ENCODE peak calls at places on chromosomes 16 and 17, in nine cellular contexts. S is lung; C is ovary; P is GM23338; E is upper lobe of left lung; L is ascending aorta; Z is PC-3; N is IMR-90; O is CD8-positive, alpha-beta T cell. F is an unnamed sample. For H3K4me1, the result is how much of the 10 kb centered on the place peaks cover.

GRCh38 chr16:88700636-88701482 is 5.3 kb downstream of the RNF166 start:
- DNase-seq in S (peak), C (peak), P (no peak), E (peak), L (peak), Z (peak), N (peak), O (peak), F (peak)

GRCh38 chr17:66904760-66905637 is 59.5 kb upstream of the CACNG4 start:
- DNase-seq in S (peak), C (peak), P (no peak), E (peak), L (no peak), Z (peak), N (peak), O (no peak), F (no peak)

GRCh38 chr17:39096435-39097158 is 54.8 kb downstream of the PLXDC1 start:
- DNase-seq in S (no peak), C (peak), P (no peak), E (no peak), L (no peak), Z (no peak), N (no peak), O (peak), F (no peak)

GRCh38 chr17:73792994-73793393 is 148.7 kb upstream of the SDK2 start:
- DNase-seq in S (no peak), C (no peak), P (no peak), E (no peak), L (no peak), Z (no peak), N (no peak), O (no peak), F (no peak)

GRCh38 chr17:70658324-70658723 is 489.0 kb downstream of the KCNJ2 start:
- DNase-seq in S (no peak), C (no peak), P (no peak), E (no peak), L (no peak), Z (no peak), N (no peak), O (no peak), F (no peak)

GRCh38 chr17:65537845-65538678 is 23.4 kb downstream of the AXIN2 start:
- DNase-seq in S (no peak), C (no peak), P (no peak), E (peak), L (no peak), Z (no peak), N (no peak), O (no peak), F (no peak)

GRCh38 chr17:3796822-3797170 is 4.2 kb downstream of the ITGAE start:
- DNase-seq in S (no peak), C (no peak), P (no peak), E (no peak), L (no peak), Z (no peak), N (no peak), O (peak), F (peak)

GRCh38 chr17:17305282-17305801 is 2.2 kb downstream of the NT5M start:
- DNase-seq in S (no peak), C (no peak), P (no peak), E (no peak), L (no peak), Z (no peak), N (no peak), O (peak), F (no peak)

GRCh38 chr17:34146440-34147043 is 108.5 kb upstream of the CCL2 start:
- DNase-seq in S (peak), C (no peak), P (peak), E (no peak), L (no peak), Z (peak), N (no peak), O (peak), F (no peak)

GRCh38 chr16:9441021-9441420 is 349.6 kb downstream of the HAPSTR1 start:
- DNase-seq in S (no peak), C (no peak), P (peak), E (no peak), L (no peak), Z (no peak), N (no peak), O (no peak), F (no peak)

GRCh38 chr16:24508614-24509013 is 30.8 kb upstream of the RBBP6 start:
- DNase-seq in S (no peak), C (no peak), P (no peak), E (no peak), L (peak), Z (no peak), N (peak), O (no peak), F (no peak)

GRCh38 chr16:1794908-1795666 is 1.6 kb upstream of the IGFALS start:
- DNase-seq in S (no peak), C (no peak), P (no peak), E (peak), L (no peak), Z (no peak), N (no peak), O (no peak), F (no peak)

GRCh38 chr16:50422926-50423325 is 54.1 kb upstream of the BRD7 start:
- DNase-seq in S (peak), C (no peak), P (no peak), E (no peak), L (no peak), Z (no peak), N (no peak), O (no peak), F (no peak)

GRCh38 chr17:28623696-28624095 is 9.7 kb upstream of the RSKR start:
- DNase-seq in S (no peak), C (no peak), P (no peak), E (no peak), L (no peak), Z (no peak), N (no peak), O (no peak), F (no peak)

GRCh38 chr17:34252138-34252889 is 2.8 kb upstream of the CCL2 start:
- DNase-seq in S (peak), C (peak), P (peak), E (no peak), L (peak), Z (no peak), N (peak), O (no peak), F (peak)

GRCh38 chr17:2107506-2107905 is 52.6 kb downstream of the HIC1 start:
- DNase-seq in S (no peak), C (no peak), P (no peak), E (no peak), L (no peak), Z (no peak), N (no peak), O (no peak), F (no peak)

GRCh38 chr16:26709175-26709574 is 357.6 kb upstream of the C16orf82 start:
- DNase-seq in S (no peak), C (no peak), P (peak), E (no peak), L (no peak), Z (no peak), N (no peak), O (no peak), F (no peak)

GRCh38 chr17:79707931-79708891 is 22.5 kb upstream of the ENPP7 start:
- DNase-seq in S (no peak), C (peak), P (peak), E (peak), L (no peak), Z (peak), N (peak), O (peak), F (no peak)

GRCh38 chr17:2235792-2236365 is 67.7 kb downstream of the SMG6 start:
- DNase-seq in S (no peak), C (no peak), P (no peak), E (no peak), L (no peak), Z (no peak), N (no peak), O (no peak), F (no peak)

GRCh38 chr17:7589204-7589868 is 558 bp downstream of the SOX15 start:
- DNase-seq in S (peak), C (peak), P (peak), E (peak), L (peak), Z (peak), N (peak), O (peak), F (peak)

GRCh38 chr16:46763147-46763546 is 15.0 kb upstream of the MYLK3 start:
- DNase-seq in S (no peak), C (no peak), P (no peak), E (no peak), L (no peak), Z (no peak), N (no peak), O (no peak), F (no peak)

GRCh38 chr17:79008666-79009387 is 737 bp downstream of the CANT1 start:
- DNase-seq in S (no peak), C (no peak), P (no peak), E (no peak), L (no peak), Z (no peak), N (no peak), O (no peak), F (peak)

GRCh38 chr16:70391881-70392481 is 45.3 kb downstream of the DDX19A start:
- DNase-seq in S (no peak), C (peak), P (no peak), E (no peak), L (no peak), Z (peak), N (peak), O (no peak), F (peak)

GRCh38 chr16:8634991-8635736 is 13.7 kb downstream of the METTL22 start:
- DNase-seq in S (no peak), C (no peak), P (peak), E (peak), L (no peak), Z (peak), N (peak), O (no peak), F (peak)

GRCh38 chr16:50562657-50563056 is 14.5 kb downstream of the NKD1 start:
- DNase-seq in S (no peak), C (no peak), P (no peak), E (no peak), L (no peak), Z (no peak), N (no peak), O (no peak), F (no peak)

GRCh38 chr17:55795098-55795497 is 44.2 kb downstream of the PCTP start:
- DNase-seq in S (no peak), C (no peak), P (no peak), E (no peak), L (no peak), Z (peak), N (no peak), O (no peak), F (no peak)

GRCh38 chr16:23979426-23979825 is 143.6 kb downstream of the PRKCB start:
- DNase-seq in S (no peak), C (no peak), P (no peak), E (no peak), L (no peak), Z (no peak), N (no peak), O (no peak), F (no peak)

GRCh38 chr17:45135192-45135977 is at the start of gene ACBD4:
- DNase-seq in S (peak), C (peak), P (peak), E (peak), L (peak), Z (peak), N (peak), O (peak), F (peak)

GRCh38 chr17:45137561-45138305 is 2.2 kb downstream of the ACBD4 start:
- DNase-seq in S (no peak), C (no peak), P (no peak), E (no peak), L (no peak), Z (no peak), N (no peak), O (no peak), F (no peak)

GRCh38 chr17:45138911-45139532 is 3.5 kb downstream of the ACBD4 start:
- DNase-seq in S (no peak), C (no peak), P (no peak), E (no peak), L (no peak), Z (no peak), N (no peak), O (no peak), F (no peak)

GRCh38 chr17:45135978-45136791 is 698 bp downstream of the ACBD4 start:
- DNase-seq in S (no peak), C (peak), P (no peak), E (no peak), L (no peak), Z (no peak), N (no peak), O (no peak), F (no peak)

GRCh38 chr17:45136846-45137560 is 1.5 kb downstream of the ACBD4 start:
- DNase-seq in S (no peak), C (peak), P (no peak), E (no peak), L (no peak), Z (no peak), N (no peak), O (no peak), F (no peak)
- TF ChIP-seq CTCF in S (no peak), C (no peak), P (no peak), E (no peak), L (no peak), Z (no peak), N (no peak), O (no peak), F (no peak)

DNA sequence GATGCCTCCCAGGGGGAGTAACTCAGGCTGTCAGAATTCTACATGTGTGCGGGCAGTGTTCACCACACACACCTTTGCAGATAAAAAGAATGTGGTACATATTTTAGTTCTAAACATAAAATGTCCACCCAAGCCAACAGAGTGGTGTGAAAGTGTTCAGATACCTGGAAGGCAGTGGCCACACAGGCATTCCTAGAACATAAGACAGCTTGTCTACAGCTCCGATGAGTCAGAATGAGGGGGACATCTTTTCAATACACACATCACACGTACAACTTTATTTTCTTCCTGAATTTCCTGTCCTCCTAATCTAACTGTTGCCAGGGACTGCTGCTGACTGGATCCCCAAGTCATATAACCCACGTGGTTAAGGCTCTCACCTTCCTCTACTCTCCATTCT is 142.3 kb downstream of the ZFHX3 start:
- DNase-seq in S (no peak), C (no peak), P (no peak), E (no peak), L (no peak), Z (peak), N (peak), O (no peak), F (no peak)
- H3K4me1 ChIP-seq in S (under half), C (under half), P (under half), E (under half), L (under half), Z (under half), N (under half), O (under half), F (under half)

GRCh38 chr17:49497147-49498036 is 2.3 kb downstream of the NGFR start:
- DNase-seq in S (no peak), C (no peak), P (peak), E (peak), L (peak), Z (peak), N (peak), O (no peak), F (no peak)
- H3K27ac ChIP-seq in S (no peak), C (no peak), P (no peak), E (no peak), L (peak), Z (no peak), N (no peak), O (no peak), F (no peak)

DNA sequence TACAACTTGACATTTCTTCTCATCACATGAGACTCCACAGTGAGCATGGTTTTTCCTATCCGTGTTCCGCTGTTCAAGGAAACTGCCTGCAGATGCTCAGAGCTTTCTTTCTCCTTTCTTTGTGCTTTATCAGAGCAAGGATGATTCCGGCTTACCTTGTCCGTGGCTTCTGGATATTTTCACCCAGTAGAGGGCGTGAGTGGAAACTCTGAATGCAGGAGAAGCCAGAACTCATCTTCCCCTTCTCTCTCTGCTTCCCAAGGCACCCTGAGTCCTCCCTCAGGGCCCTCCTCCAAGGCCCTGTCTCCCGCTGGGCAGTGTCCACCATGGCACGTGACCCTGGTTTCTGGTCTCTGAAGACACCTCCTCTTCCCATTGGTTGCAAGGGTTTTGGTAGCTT is 721.1 kb upstream of the RBFOX1 start:
- DNase-seq in S (no peak), C (no peak), P (peak), E (no peak), L (no peak), Z (no peak), N (no peak), O (no peak), F (no peak)
- TF ChIP-seq CTCF in S (no peak), C (no peak), P (peak), E (no peak), L (no peak), Z (no peak), N (no peak), O (no peak), F (no peak)

GRCh38 chr17:63927464-63928171 is 4.5 kb downstream of the CD79B start:
- DNase-seq in S (no peak), C (no peak), P (no peak), E (no peak), L (no peak), Z (no peak), N (no peak), O (no peak), F (no peak)
- H3K4me1 ChIP-seq in S (under half), C (under half), P (under half), E (under half), L (under half), Z (under half), N (under half), O (under half), F (under half)

GRCh38 chr17:68634345-68634876 is 33.2 kb upstream of the FAM20A start:
- DNase-seq in S (no peak), C (no peak), P (no peak), E (no peak), L (no peak), Z (peak), N (no peak), O (no peak), F (no peak)
- H3K27ac ChIP-seq in S (no peak), C (no peak), P (no peak), E (no peak), L (no peak), Z (peak), N (no peak), O (no peak), F (no peak)

GRCh38 chr17:81379523-81379942 is 15.7 kb upstream of the BAHCC1 start:
- DNase-seq in S (no peak), C (no peak), P (no peak), E (peak), L (no peak), Z (peak), N (no peak), O (no peak), F (peak)
- TF ChIP-seq CTCF in S (no peak), C (no peak), P (peak), E (no peak), L (no peak), Z (peak), N (no peak), O (no peak), F (no peak)

DNA sequence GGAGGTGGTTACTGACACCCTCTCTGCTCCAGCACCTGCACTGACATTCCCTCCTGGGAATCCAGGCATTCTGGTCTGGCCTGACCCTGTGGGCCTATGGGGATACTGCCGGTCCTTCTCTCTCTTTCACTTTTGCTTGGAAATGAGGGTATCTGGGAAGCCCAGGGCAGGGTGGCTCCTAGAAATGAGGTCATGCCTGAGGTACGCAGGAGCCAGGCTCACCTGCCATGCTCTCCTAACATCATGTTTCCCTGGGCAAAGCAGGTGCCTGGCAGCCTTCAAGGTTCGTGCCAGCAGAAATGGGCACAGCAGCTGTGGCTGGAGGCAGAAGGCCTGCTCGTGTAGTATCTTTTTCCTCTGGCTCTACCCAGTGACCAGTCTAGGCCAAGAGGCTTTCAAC is 3.3 kb downstream of the ITGA3 start:
- DNase-seq in S (no peak), C (no peak), P (no peak), E (no peak), L (no peak), Z (peak), N (no peak), O (no peak), F (peak)
- H3K4me1 ChIP-seq in S (half or more), C (half or more), P (under half), E (half or more), L (half or more), Z (half or more), N (half or more), O (under half), F (half or more)